ENCODE peak calls at places on chromosomes 11 and 22, in ten cellular contexts. O is stomach; K is HFF-Myc; C is stimulated activated CD4-positive, alpha-beta T cell treated with anti-CD3 and anti-CD28 coated beads, Interleukin-1b, Interleukin-23, amount 100 ng/mL, for 1 hour; B is stimulated activated CD8-positive, alpha-beta memory T cell treated with anti-CD3 and anti-CD28 coated beads, Interleukin-2, amount 100 ng/mL, for 48 hours; H is type B pancreatic cell; F is GM04503; G is spleen; Z is endothelial cell; D is activated T-cell treated with anti-CD3 and anti-CD28 coated beads, Interleukin-2, amount 50 U/mL, for 72 hours. U is an unnamed sample.
A peak's percentile ranks its signal among the peaks of the same experiment; 100 is the strongest.

GRCh38 chr22:47154621-47155081 is 392.2 kb downstream of the TBC1D22A start:
- DNase-seq in F (peak; percentile 34), D (no peak), O (peak; percentile 50), H (no peak), K (no peak), C (no peak), G (no peak), B (no peak), Z (no peak), U (no peak)

GRCh38 chr22:40043086-40043485 is 48.3 kb downstream of the FAM83F start:
- DNase-seq in C (no peak), B (no peak), K (no peak), G (no peak), O (no peak), F (no peak), Z (no peak), D (no peak), H (no peak), U (no peak)

GRCh38 chr11:62402226-62402625 is 16.6 kb upstream of the SCGB1A1 start:
- DNase-seq in C (no peak), F (no peak), K (no peak), B (peak; percentile 11), G (peak; percentile 88), Z (no peak), D (peak; percentile 59), O (peak; percentile 29), H (no peak), U (no peak)

GRCh38 chr11:66327171-66328035 is 8.8 kb downstream of the RIN1 start:
- DNase-seq in K (no peak), B (no peak), Z (no peak), O (no peak), D (no peak), C (no peak), G (no peak), H (no peak), F (no peak), U (no peak)

GRCh38 chr22:25746012-25746373 is 4.0 kb downstream of the MYO18B start:
- DNase-seq in D (no peak), K (no peak), H (no peak), F (no peak), B (no peak), Z (no peak), C (no peak), G (no peak), O (no peak), U (no peak)

GRCh38 chr11:23554002-23554401 is 693.7 kb upstream of the CCDC179 start:
- DNase-seq in D (no peak), O (no peak), K (no peak), F (no peak), Z (no peak), G (no peak), B (no peak), C (no peak), H (no peak), U (no peak)

GRCh38 chr11:2739531-2740274 is 39.9 kb upstream of the KCNQ1OT1 start:
- DNase-seq in K (no peak), D (no peak), H (no peak), O (no peak), C (no peak), F (no peak), G (no peak), B (no peak), Z (no peak), U (no peak)

GRCh38 chr22:39900306-39901227 is at the start of gene GRAP2:
- DNase-seq in G (no peak), B (no peak), D (peak; percentile 69), F (no peak), K (no peak), Z (no peak), H (no peak), C (no peak), O (no peak), U (peak; percentile 41)

GRCh38 chr11:75155570-75156422 is 4.9 kb downstream of the SLCO2B1 start:
- DNase-seq in F (no peak), O (no peak), K (no peak), B (no peak), H (no peak), D (no peak), Z (no peak), C (no peak), G (no peak), U (no peak)

GRCh38 chr22:40107756-40108437 is 69.8 kb upstream of the TNRC6B start:
- DNase-seq in D (peak; percentile 40), O (peak; percentile 33), G (no peak), Z (no peak), H (no peak), C (no peak), B (no peak), F (peak; percentile 40), K (no peak), U (no peak)

GRCh38 chr22:48568736-48569330 is 1258.8 kb downstream of the BRD1 start:
- DNase-seq in D (no peak), C (no peak), Z (no peak), H (no peak), B (no peak), K (no peak), O (no peak), G (no peak), F (no peak), U (no peak)

GRCh38 chr22:36194971-36195370 is 6.6 kb downstream of the APOL4 start:
- DNase-seq in K (no peak), Z (peak; percentile 67), B (no peak), D (peak; percentile 52), O (peak; percentile 57), C (no peak), F (no peak), G (peak; percentile 74), H (no peak), U (peak; percentile 35)

GRCh38 chr11:12678092-12678491 is 3.9 kb downstream of the TEAD1 start:
- DNase-seq in C (no peak), Z (no peak), H (no peak), O (no peak), K (no peak), F (no peak), D (no peak), G (no peak), B (no peak), U (no peak)

GRCh38 chr22:28983788-28984441 is 77.7 kb downstream of the C22orf31 start:
- DNase-seq in C (no peak), Z (no peak), G (no peak), F (no peak), D (no peak), H (no peak), O (no peak), B (no peak), K (no peak), U (no peak)

GRCh38 chr11:46363455-46363920 is 16.2 kb downstream of the DGKZ start:
- DNase-seq in B (no peak), K (no peak), O (no peak), D (no peak), C (no peak), H (no peak), F (no peak), Z (no peak), G (peak; percentile 79), U (no peak)

GRCh38 chr22:22552630-22553029 is 6.4 kb downstream of the PRAME start:
- DNase-seq in Z (peak; percentile 24), D (no peak), B (no peak), F (no peak), K (no peak), G (no peak), H (no peak), O (no peak), C (no peak), U (no peak)

GRCh38 chr22:39808087-39808486 is 85.5 kb downstream of the ENTHD1 start:
- DNase-seq in O (no peak), K (no peak), C (no peak), Z (no peak), H (no peak), G (no peak), F (no peak), B (peak; percentile 20), D (peak; percentile 39), U (no peak)

GRCh38 chr11:61776561-61777075 is 15.8 kb downstream of the TMEM258 start:
- DNase-seq in C (no peak), D (peak; percentile 76), B (peak; percentile 56), O (peak; percentile 76), F (no peak), Z (peak; percentile 80), H (no peak), K (no peak), G (no peak), U (peak; percentile 61)

GRCh38 chr11:92781151-92781550 is 188.3 kb upstream of the MTNR1B start:
- DNase-seq in B (no peak), H (no peak), Z (no peak), C (no peak), D (no peak), G (no peak), O (no peak), K (no peak), F (no peak), U (no peak)